ENCODE peak calls at places on chromosomes 2 and 18, in five cellular contexts. U is spleen, Y is sigmoid colon, K is upper lobe of left lung, H is GM23338. Z is an unnamed sample.

GRCh38 chr2:121907905-121908304 is 152.5 kb downstream of the TSN start:
- DNase-seq in Y (no peak), K (no peak), H (no peak), U (no peak), Z (no peak)

GRCh38 chr2:30421026-30421425 is 26.0 kb upstream of the LCLAT1 start:
- DNase-seq in K (no peak), Y (no peak), H (no peak), U (no peak), Z (no peak)

GRCh38 chr2:143572421-143572820 is 443.2 kb downstream of the ARHGAP15 start:
- DNase-seq in H (no peak), Y (no peak), U (no peak), K (no peak), Z (no peak)

GRCh38 chr2:169928463-169928864 is 101.2 kb downstream of the UBR3 start:
- DNase-seq in K (no peak), Y (no peak), H (peak), U (no peak), Z (peak)

GRCh38 chr2:120254178-120254577 is 1.5 kb downstream of the RALB start:
- DNase-seq in U (no peak), H (no peak), K (no peak), Y (peak), Z (no peak)

GRCh38 chr2:111054791-111055627 is 65.7 kb upstream of the BCL2L11 start:
- DNase-seq in U (no peak), Y (no peak), H (no peak), K (no peak), Z (no peak)

GRCh38 chr2:210363261-210363660 is 48.3 kb upstream of the MYL1 start:
- DNase-seq in H (peak), U (no peak), K (no peak), Y (no peak), Z (no peak)

GRCh38 chr18:46346896-46347630 is 242.9 kb downstream of the HAUS1 start:
- DNase-seq in U (peak), H (no peak), Y (peak), K (no peak), Z (no peak)

GRCh38 chr2:69224495-69224803 is 162.6 kb downstream of the GFPT1 start:
- DNase-seq in K (no peak), U (no peak), Y (no peak), H (no peak), Z (no peak)

GRCh38 chr18:43277164-43277600 is at the start of gene SYT4:
- DNase-seq in K (no peak), Y (no peak), U (peak), H (peak), Z (no peak)
- TF ChIP-seq POLR2AphosphoS5 in K (no peak), Y (no peak), U (no peak), H (no peak), Z (no peak)

GRCh38 chr2:196063773-196064172 is 4.9 kb downstream of the DNAH7 start:
- DNase-seq in H (no peak), U (no peak), Y (no peak), K (no peak), Z (no peak)

GRCh38 chr2:196059491-196059960 is 9.1 kb downstream of the DNAH7 start:
- DNase-seq in Y (no peak), U (no peak), K (no peak), H (peak), Z (no peak)
- H3K27ac ChIP-seq in Y (no peak), U (no peak), K (no peak), H (no peak), Z (no peak)

GRCh38 chr2:45944075-45944474 is 292.6 kb downstream of the PRKCE start:
- DNase-seq in U (no peak), H (no peak), K (no peak), Y (no peak), Z (no peak)
- TF ChIP-seq POLR2AphosphoS5 in U (no peak), H (no peak), K (no peak), Y (no peak), Z (no peak)

GRCh38 chr2:60450488-60450887 is 103.0 kb downstream of the BCL11A start:
- DNase-seq in K (no peak), H (no peak), Y (no peak), U (no peak), Z (no peak)
- H3K27ac ChIP-seq in K (no peak), H (peak), Y (no peak), U (no peak), Z (no peak)

GRCh38 chr2:10733980-10734379 is 12.6 kb downstream of the ATP6V1C2 start:
- DNase-seq in Y (no peak), H (no peak), U (peak), K (no peak), Z (no peak)

GRCh38 chr2:10742666-10743065 is 21.2 kb downstream of the ATP6V1C2 start:
- DNase-seq in U (peak), H (no peak), K (no peak), Y (no peak), Z (no peak)

GRCh38 chr2:10741139-10741538 is 19.7 kb downstream of the ATP6V1C2 start:
- DNase-seq in K (no peak), U (no peak), H (no peak), Y (no peak), Z (no peak)

GRCh38 chr2:10740226-10740625 is 18.8 kb downstream of the ATP6V1C2 start:
- DNase-seq in H (no peak), U (no peak), K (peak), Y (no peak), Z (no peak)

DNA sequence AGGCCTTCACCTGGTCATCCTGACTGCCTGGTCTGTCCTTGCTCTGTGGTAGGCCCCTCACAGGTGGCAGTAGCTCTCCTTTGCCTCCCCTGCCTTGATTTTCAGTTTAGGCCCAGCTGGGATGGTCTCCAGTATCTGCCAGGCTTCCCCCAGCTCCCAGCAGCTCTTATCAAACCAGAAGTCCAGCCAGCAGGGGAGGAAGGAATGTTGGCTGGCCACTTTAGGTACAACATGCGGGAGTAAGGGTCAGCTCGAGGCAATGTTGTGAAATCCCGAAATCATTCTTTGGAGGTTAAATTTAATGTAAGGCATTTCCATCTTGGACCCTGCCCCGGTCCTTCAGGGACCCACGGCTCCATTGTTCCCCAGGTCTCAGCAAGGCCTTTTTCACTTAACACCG is 16.8 kb downstream of the ATP6V1C2 start:
- DNase-seq in U (peak), Y (no peak), K (peak), H (no peak), Z (no peak)
- TF ChIP-seq POLR2AphosphoS5 in U (no peak), Y (no peak), K (no peak), H (no peak), Z (no peak)

GRCh38 chr18:73316513-73316912 is 448.7 kb upstream of the NETO1 start:
- DNase-seq in Y (no peak), K (no peak), U (no peak), H (no peak), Z (no peak)
- H3K27ac ChIP-seq in Y (no peak), K (no peak), U (no peak), H (no peak), Z (no peak)

GRCh38 chr2:117921520-117921919 is 92.3 kb downstream of the CCDC93 start:
- DNase-seq in Y (no peak), H (no peak), K (no peak), U (no peak), Z (no peak)
- TF ChIP-seq POLR2AphosphoS5 in Y (no peak), H (no peak), K (no peak), U (no peak), Z (no peak)

GRCh38 chr2:74867841-74868658 is 34.1 kb downstream of the HK2 start:
- DNase-seq in Y (no peak), H (no peak), U (no peak), K (peak), Z (no peak)
- H3K27ac ChIP-seq in Y (peak), H (peak), U (no peak), K (no peak), Z (no peak)

DNA sequence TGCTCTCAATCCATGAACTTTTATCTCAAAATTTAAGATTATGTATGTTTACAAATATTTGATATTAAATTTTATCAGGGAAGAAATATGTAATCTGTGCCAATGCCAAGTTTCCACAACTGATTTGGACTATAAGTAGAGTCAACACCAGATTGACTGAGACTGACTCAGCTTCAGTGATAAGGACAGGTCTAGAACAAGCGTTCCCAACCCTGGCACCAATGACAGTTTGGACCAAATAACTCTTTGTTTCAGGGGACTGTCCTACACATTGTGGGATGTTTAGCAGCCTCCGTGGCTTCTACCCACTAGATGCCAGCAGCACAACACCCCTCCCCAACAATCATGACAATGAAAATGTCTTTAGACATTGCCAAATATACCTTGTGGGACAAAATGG is 165.3 kb downstream of the THADA start:
- DNase-seq in K (no peak), Y (no peak), U (no peak), H (no peak), Z (no peak)
- TF ChIP-seq POLR2AphosphoS5 in K (no peak), Y (no peak), U (no peak), H (no peak), Z (no peak)

Z was measured in Panc1.